ENCODE peak calls at places on chromosomes 7 and 10, in eight cellular contexts. B is stomach; X is CD8-positive, alpha-beta memory T cell; M is mucosa of descending colon; G is colonic mucosa; D is OCI-LY7; T is AG04450; H is kidney. W is an unnamed sample. For H3K9me3, the result is how much of the 10 kb centered on the place peaks cover.

GRCh38 chr10:105952153-105952552 is 1212.4 kb downstream of the SORCS1 start:
- DNase-seq in G (no peak), H (peak), T (peak), M (peak), X (no peak), D (peak), B (peak), W (no peak)

GRCh38 chr10:117804470-117805011 is 242.2 kb downstream of the RAB11FIP2 start:
- DNase-seq in G (no peak), B (no peak), T (no peak), H (peak), X (no peak), D (no peak), M (no peak), W (no peak)

GRCh38 chr10:43194266-43194665 is 56.0 kb downstream of the CSGALNACT2 start:
- DNase-seq in X (no peak), D (no peak), M (no peak), H (peak), B (no peak), T (no peak), G (no peak), W (no peak)

GRCh38 chr10:80144302-80145131 is 12.0 kb downstream of the PLAC9 start:
- DNase-seq in H (peak), G (peak), T (no peak), B (peak), M (peak), D (peak), X (peak), W (no peak)

GRCh38 chr10:52855546-52856325 is 83.2 kb upstream of the MBL2 start:
- DNase-seq in G (no peak), X (no peak), B (no peak), T (no peak), M (no peak), H (no peak), D (no peak), W (no peak)

GRCh38 chr10:79425074-79425532 is 20.3 kb downstream of the ZCCHC24 start:
- DNase-seq in H (peak), B (no peak), X (no peak), G (no peak), D (no peak), T (no peak), M (no peak), W (no peak)

GRCh38 chr7:70695804-70696104 is 436.2 kb upstream of the GALNT17 start:
- DNase-seq in D (peak), T (no peak), B (no peak), H (no peak), M (peak), G (peak), X (peak), W (no peak)

GRCh38 chr10:32963102-32963501 is 5.1 kb upstream of the ITGB1 start:
- DNase-seq in M (no peak), X (no peak), T (peak), D (no peak), G (no peak), H (no peak), B (no peak), W (no peak)

GRCh38 chr10:76309744-76310441 is 878.5 kb downstream of the LRMDA start:
- DNase-seq in H (no peak), M (no peak), X (no peak), G (no peak), T (no peak), B (no peak), D (no peak), W (no peak)

GRCh38 chr7:24455813-24456525 is 117.3 kb upstream of the PALS2 start:
- DNase-seq in D (no peak), X (no peak), G (no peak), H (no peak), T (no peak), M (no peak), B (no peak), W (no peak)

GRCh38 chr7:126574838-126575250 is 677.9 kb downstream of the GRM8 start:
- DNase-seq in G (no peak), B (no peak), D (no peak), X (no peak), M (no peak), H (no peak), T (no peak), W (no peak)

GRCh38 chr7:157047148-157047547 is 36.7 kb upstream of the MNX1 start:
- DNase-seq in G (no peak), D (no peak), H (no peak), X (no peak), B (no peak), T (no peak), M (no peak), W (no peak)

GRCh38 chr10:133442191-133442966 is 11.4 kb upstream of the SCART1 start:
- DNase-seq in T (no peak), H (no peak), X (no peak), M (no peak), G (peak), B (peak), D (no peak), W (peak)

GRCh38 chr7:77456711-77457110 is 40.6 kb upstream of the GSAP start:
- DNase-seq in D (no peak), X (no peak), M (no peak), G (no peak), H (no peak), T (no peak), B (no peak), W (no peak)

GRCh38 chr7:77458786-77459185 is 42.6 kb upstream of the GSAP start:
- DNase-seq in X (no peak), H (no peak), T (no peak), D (no peak), B (no peak), M (no peak), G (no peak), W (no peak)

GRCh38 chr7:77460057-77460486 is 43.9 kb upstream of the GSAP start:
- DNase-seq in G (peak), B (no peak), M (peak), H (no peak), D (peak), X (no peak), T (no peak), W (no peak)

GRCh38 chr7:77459311-77459726 is 43.2 kb upstream of the GSAP start:
- DNase-seq in T (no peak), B (no peak), M (no peak), D (no peak), H (no peak), G (no peak), X (no peak), W (no peak)

GRCh38 chr7:77457779-77458178 is 41.6 kb upstream of the GSAP start:
- DNase-seq in H (no peak), T (no peak), B (no peak), X (no peak), G (no peak), M (no peak), D (no peak), W (no peak)
- H3K9me3 ChIP-seq in H (under half), T (under half), B (under half), X (under half), G (under half), M (under half), D (under half), W (under half)

DNA sequence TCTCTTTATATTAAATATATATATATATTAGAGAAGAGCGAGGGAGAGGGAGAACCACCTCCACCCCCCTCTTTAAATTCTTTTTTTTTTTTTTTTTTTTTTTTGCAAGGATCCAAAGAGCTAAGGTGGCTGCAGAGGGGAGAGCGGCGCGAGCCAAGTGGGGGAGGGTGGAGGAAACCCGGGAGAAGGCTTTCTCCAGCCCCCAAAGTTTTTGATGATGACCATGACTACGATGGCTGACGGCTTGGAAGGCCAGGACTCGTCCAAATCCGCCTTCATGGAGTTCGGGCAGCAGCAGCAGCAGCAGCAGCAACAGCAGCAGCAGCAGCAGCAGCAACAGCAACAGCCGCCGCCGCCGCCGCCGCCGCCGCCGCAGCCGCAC is 402 bp downstream of the DLX6 start:
- DNase-seq in B (no peak), G (no peak), H (no peak), M (no peak), X (peak), T (no peak), D (no peak), W (no peak)
- H3K9me3 ChIP-seq in B (under half), G (under half), H (under half), M (under half), X (under half), T (under half), D (under half), W (under half)

DNA sequence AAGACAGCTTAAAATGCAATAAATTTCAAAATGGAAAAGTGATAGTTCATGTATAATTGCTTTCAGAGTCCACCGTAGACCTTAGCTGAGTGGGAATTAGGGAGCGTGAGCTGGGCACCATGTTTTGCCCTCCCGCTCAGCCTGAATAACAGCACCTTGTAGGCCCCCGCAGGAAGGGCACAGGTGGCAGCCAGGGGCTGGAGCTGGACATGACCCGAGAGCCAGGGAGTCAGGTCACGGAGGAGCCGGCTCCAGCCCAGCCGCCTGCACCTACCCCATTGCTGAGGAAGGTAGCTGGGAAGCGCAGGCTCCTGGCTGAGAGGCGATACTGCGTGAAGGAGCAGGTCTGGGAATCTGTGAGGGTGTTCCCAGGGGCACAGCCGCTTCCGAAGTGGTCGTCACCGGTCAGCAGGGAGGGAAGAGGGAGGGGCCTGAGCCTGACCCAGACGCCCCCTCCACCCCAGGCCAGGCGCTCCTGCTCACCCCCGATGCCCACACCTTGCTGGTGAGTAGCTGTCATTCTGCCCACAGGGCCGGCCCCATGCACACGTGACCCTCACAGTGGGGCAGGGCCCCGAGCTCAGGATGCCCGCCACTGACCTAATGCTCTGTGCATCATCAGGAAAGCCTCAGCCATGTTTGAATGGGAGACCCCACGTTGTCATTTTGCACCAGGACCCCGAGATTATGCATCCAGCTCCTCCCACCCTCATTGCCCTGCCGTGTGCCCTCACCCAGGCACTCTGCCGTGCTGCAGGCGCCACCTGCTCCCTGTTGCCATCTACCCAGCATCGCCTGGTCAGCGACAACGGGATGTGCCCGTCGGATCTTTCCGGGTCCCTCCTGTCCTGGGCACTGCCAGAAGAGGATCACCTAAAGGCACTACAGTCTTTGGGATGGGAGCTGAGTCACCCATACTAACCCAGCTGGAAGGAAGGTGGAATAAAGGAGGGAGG is 129.2 kb upstream of the TCERG1L start:
- DNase-seq in H (peak), M (no peak), T (no peak), G (no peak), D (no peak), X (no peak), B (no peak), W (no peak)
- H3K9me3 ChIP-seq in H (under half), M (under half), T (half or more), G (under half), D (under half), X (under half), B (under half), W (under half)

GRCh38 chr10:14740684-14741247 is 33.9 kb downstream of the FAM107B start:
- DNase-seq in M (no peak), T (no peak), B (no peak), D (peak), H (no peak), G (peak), X (no peak), W (no peak)

GRCh38 chr10:14736600-14737081 is 38.1 kb downstream of the FAM107B start:
- DNase-seq in G (no peak), H (peak), D (peak), M (no peak), T (peak), X (no peak), B (no peak), W (no peak)

GRCh38 chr10:14738011-14738510 is 36.6 kb downstream of the FAM107B start:
- DNase-seq in M (no peak), T (no peak), D (no peak), G (no peak), B (no peak), H (no peak), X (no peak), W (no peak)

GRCh38 chr10:14732146-14732545 is 42.6 kb downstream of the FAM107B start:
- DNase-seq in M (no peak), H (no peak), T (no peak), X (no peak), B (no peak), D (no peak), G (no peak), W (no peak)

GRCh38 chr10:14736043-14736442 is 38.7 kb downstream of the FAM107B start:
- DNase-seq in T (no peak), M (no peak), G (no peak), D (peak), H (no peak), B (no peak), X (no peak), W (no peak)
- H3K9me3 ChIP-seq in T (under half), M (under half), G (under half), D (under half), H (under half), B (under half), X (under half), W (under half)

GRCh38 chr7:158140538-158141220 is 446.9 kb downstream of the PTPRN2 start:
- DNase-seq in M (no peak), T (no peak), D (no peak), H (peak), X (no peak), B (no peak), G (no peak), W (no peak)
- H3K9me3 ChIP-seq in M (under half), T (half or more), D (under half), H (under half), X (under half), B (under half), G (under half), W (under half)

GRCh38 chr7:56287429-56288138 is 171.4 kb upstream of the NUPR2 start:
- DNase-seq in B (peak), M (peak), D (no peak), H (no peak), X (no peak), G (no peak), T (no peak), W (no peak)
- H3K9me3 ChIP-seq in B (under half), M (under half), D (under half), H (under half), X (under half), G (under half), T (under half), W (under half)

DNA sequence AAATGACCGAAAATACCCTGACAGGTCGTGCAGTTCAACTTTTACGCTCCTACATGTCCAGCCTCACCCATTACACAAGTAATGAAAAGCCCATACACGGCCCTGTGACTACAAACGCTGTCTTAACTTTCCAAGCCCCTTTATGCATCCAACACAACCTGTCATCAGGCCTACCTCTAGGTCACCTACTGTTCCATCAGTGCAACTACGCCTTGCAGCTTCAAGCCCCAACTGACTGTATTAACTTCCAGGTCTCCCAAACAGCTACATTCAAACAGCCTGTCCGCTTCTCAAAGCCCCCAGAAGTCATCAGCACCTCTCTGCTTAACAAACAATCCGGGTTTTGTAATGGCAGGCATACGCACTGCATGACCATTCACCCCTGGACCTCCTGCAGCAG is 19.2 kb downstream of the ZNF107 start:
- DNase-seq in B (no peak), M (no peak), H (no peak), T (no peak), D (peak), G (no peak), X (no peak), W (no peak)
- H3K9me3 ChIP-seq in B (under half), M (under half), H (under half), T (under half), D (under half), G (under half), X (under half), W (under half)

GRCh38 chr10:24041030-24041429 is 167.9 kb upstream of the KIAA1217 start:
- DNase-seq in D (no peak), X (no peak), M (no peak), H (no peak), B (no peak), T (no peak), G (no peak), W (no peak)

GRCh38 chr10:24047201-24047600 is 161.7 kb upstream of the KIAA1217 start:
- DNase-seq in D (no peak), B (no peak), H (no peak), X (no peak), M (no peak), T (no peak), G (no peak), W (no peak)

GRCh38 chr10:24042884-24043283 is 166.1 kb upstream of the KIAA1217 start:
- DNase-seq in H (no peak), T (no peak), B (no peak), D (no peak), X (no peak), G (no peak), M (no peak), W (no peak)

GRCh38 chr10:24046060-24046459 is 162.9 kb upstream of the KIAA1217 start:
- DNase-seq in X (no peak), H (no peak), G (no peak), M (no peak), D (no peak), T (no peak), B (no peak), W (no peak)
- H3K9me3 ChIP-seq in X (under half), H (under half), G (under half), M (under half), D (under half), T (under half), B (under half), W (under half)

GRCh38 chr7:64997927-64998391 is 7.1 kb upstream of the ZNF117 start:
- DNase-seq in T (no peak), D (no peak), M (no peak), B (peak), H (no peak), X (no peak), G (no peak), W (no peak)

GRCh38 chr7:64996305-64996704 is 5.5 kb upstream of the ZNF117 start:
- DNase-seq in M (no peak), T (no peak), B (no peak), D (no peak), H (no peak), X (no peak), G (no peak), W (no peak)

GRCh38 chr7:64998865-64999164 is 7.7 kb downstream of the ERV3-1 start:
- DNase-seq in X (no peak), H (no peak), D (no peak), T (no peak), G (no peak), B (no peak), M (no peak), W (no peak)

GRCh38 chr7:64999165-65000004 is 7.1 kb downstream of the ERV3-1 start:
- DNase-seq in X (no peak), M (no peak), H (no peak), G (no peak), T (no peak), B (peak), D (peak), W (no peak)

GRCh38 chr7:64997164-64997908 is 6.5 kb upstream of the ZNF117 start:
- DNase-seq in X (no peak), G (no peak), M (no peak), H (no peak), B (no peak), T (no peak), D (no peak), W (no peak)
- H3K9me3 ChIP-seq in X (under half), G (under half), M (half or more), H (under half), B (under half), T (half or more), D (under half), W (under half)